ENCODE peak calls at places on chromosomes 2 and 18, in seven cellular contexts. A, S, B, N, X, Z and Q are unnamed samples.

GRCh38 chr18:60198063-60198462 is 174.5 kb downstream of the MC4R start:
- DNase-seq in X (no peak), Z (no peak), S (no peak), A (no peak), N (no peak), B (no peak), Q (no peak)

GRCh38 chr18:47893939-47894699 is 36.3 kb downstream of the SMAD2 start:
- DNase-seq in Z (no peak), B (no peak), A (no peak), S (no peak), N (no peak), X (peak; percentile 51), Q (no peak)

GRCh38 chr2:179376881-179377280 is 112.2 kb upstream of the SESTD1 start:
- DNase-seq in B (no peak), N (no peak), X (peak; percentile 75), A (no peak), Z (no peak), S (no peak), Q (no peak)

GRCh38 chr2:182593394-182593707 is 122.7 kb upstream of the DNAJC10 start:
- DNase-seq in N (no peak), S (no peak), X (peak; percentile 83), A (no peak), Z (no peak), B (peak; percentile 52), Q (no peak)

GRCh38 chr18:27017901-27018500 is 152.5 kb upstream of the AQP4 start:
- DNase-seq in B (peak; percentile 11), A (peak; percentile 48), N (no peak), Z (no peak), S (no peak), X (no peak), Q (no peak)

GRCh38 chr18:7021994-7022840 is 95.4 kb downstream of the LAMA1 start:
- DNase-seq in S (peak; percentile 58), X (no peak), A (no peak), B (peak; percentile 61), N (no peak), Z (no peak), Q (peak; percentile 15)

GRCh38 chr2:233688341-233688740 is 4.3 kb upstream of the UGT1A6 start:
- DNase-seq in A (no peak), B (no peak), N (no peak), X (no peak), Z (no peak), S (no peak), Q (no peak)

GRCh38 chr2:207624170-207625013 is 802 bp downstream of the METTL21A start:
- DNase-seq in S (peak; percentile 71), A (peak; percentile 82), X (peak; percentile 61), B (peak; percentile 59), N (peak; percentile 51), Z (peak; percentile 76), Q (no peak)

GRCh38 chr2:21256006-21256405 is 132.2 kb downstream of the TDRD15 start:
- DNase-seq in X (no peak), B (peak; percentile 81), A (no peak), N (no peak), Z (no peak), S (no peak), Q (no peak)

GRCh38 chr2:170162261-170162612 is 15.7 kb upstream of the MYO3B start:
- DNase-seq in B (peak; percentile 87), Z (no peak), S (no peak), X (peak; percentile 52), A (no peak), N (no peak), Q (no peak)

GRCh38 chr2:184597571-184597980 is 753 bp upstream of the ZNF804A start:
- DNase-seq in X (peak; percentile 60), S (peak; percentile 3), N (no peak), B (no peak), A (peak; percentile 77), Z (peak; percentile 49), Q (no peak)

GRCh38 chr18:26757263-26758019 is 108.1 kb downstream of the AQP4 start:
- DNase-seq in B (no peak), S (no peak), Z (no peak), N (no peak), X (no peak), A (no peak), Q (no peak)

GRCh38 chr2:105329197-105329554 is 359 bp downstream of the TGFBRAP1 start:
- DNase-seq in N (no peak), X (no peak), S (peak; percentile 29), B (no peak), Z (no peak), A (no peak), Q (no peak)

GRCh38 chr2:219073413-219074129 is 12.8 kb upstream of the IHH start:
- DNase-seq in S (no peak), A (peak; percentile 98), N (no peak), Z (no peak), X (peak; percentile 25), B (peak; percentile 41), Q (peak; percentile 12)

GRCh38 chr2:224778474-224778877 is 62.3 kb upstream of the CCDC195 start:
- DNase-seq in A (peak; percentile 46), N (peak; percentile 25), S (peak; percentile 51), X (peak; percentile 29), B (peak; percentile 53), Z (no peak), Q (peak; percentile 56)

GRCh38 chr2:227191367-227191766 is 26.9 kb downstream of the COL4A3 start:
- DNase-seq in A (peak; percentile 75), S (no peak), N (no peak), Z (no peak), X (peak; percentile 29), B (no peak), Q (no peak)

GRCh38 chr2:55482186-55482945 is 37.2 kb upstream of the CFAP36 start:
- DNase-seq in A (peak; percentile 34), X (peak; percentile 73), S (no peak), N (no peak), B (no peak), Z (no peak), Q (peak; percentile 5)

GRCh38 chr2:207492461-207492860 is 37.3 kb upstream of the CREB1 start:
- DNase-seq in X (no peak), S (no peak), N (no peak), A (no peak), Z (no peak), B (no peak), Q (no peak)

GRCh38 chr2:226763320-226763719 is 36.3 kb downstream of the IRS1 start:
- DNase-seq in A (no peak), S (no peak), B (peak; percentile 65), Z (no peak), N (no peak), X (peak; percentile 73), Q (no peak)

GRCh38 chr2:71930073-71930681 is 217.5 kb downstream of the CYP26B1 start:
- DNase-seq in S (no peak), X (no peak), Z (no peak), N (no peak), A (no peak), B (no peak), Q (no peak)

GRCh38 chr2:186977433-186978045 is 128.6 kb upstream of the ZSWIM2 start:
- DNase-seq in B (no peak), N (no peak), S (no peak), Z (no peak), X (no peak), A (no peak), Q (no peak)

GRCh38 chr2:55119711-55120487 is 69.6 kb upstream of the RTN4 start:
- DNase-seq in B (no peak), S (no peak), N (no peak), Z (no peak), X (no peak), A (no peak), Q (no peak)

GRCh38 chr18:48230459-48231113 is 178.6 kb downstream of the ZBTB7C start:
- DNase-seq in B (peak; percentile 61), N (no peak), A (peak; percentile 88), S (peak; percentile 63), X (peak; percentile 15), Z (peak; percentile 70), Q (no peak)

GRCh38 chr2:208609166-208609804 is 202.7 kb downstream of the PTH2R start:
- DNase-seq in N (no peak), A (no peak), B (no peak), X (no peak), S (no peak), Z (no peak), Q (no peak)

GRCh38 chr2:148666555-148666954 is 22.0 kb downstream of the EPC2 start:
- DNase-seq in S (no peak), A (no peak), N (no peak), X (peak; percentile 48), Z (no peak), B (peak; percentile 48), Q (no peak)

GRCh38 chr18:9612215-9612830 is 2.0 kb downstream of the PPP4R1 start:
- DNase-seq in A (peak; percentile 37), B (peak; percentile 67), S (peak; percentile 40), N (no peak), X (peak; percentile 32), Z (no peak), Q (no peak)
- H3K4me3 ChIP-seq in A (no peak overlapping the region), B (peak overlapping the region; percentile 99), S (no peak overlapping the region), N (peak overlapping the region; percentile 7), X (peak overlapping the region; percentile 74), Z (peak overlapping the region; percentile 79), Q (peak overlapping the region; percentile 79)

DNA sequence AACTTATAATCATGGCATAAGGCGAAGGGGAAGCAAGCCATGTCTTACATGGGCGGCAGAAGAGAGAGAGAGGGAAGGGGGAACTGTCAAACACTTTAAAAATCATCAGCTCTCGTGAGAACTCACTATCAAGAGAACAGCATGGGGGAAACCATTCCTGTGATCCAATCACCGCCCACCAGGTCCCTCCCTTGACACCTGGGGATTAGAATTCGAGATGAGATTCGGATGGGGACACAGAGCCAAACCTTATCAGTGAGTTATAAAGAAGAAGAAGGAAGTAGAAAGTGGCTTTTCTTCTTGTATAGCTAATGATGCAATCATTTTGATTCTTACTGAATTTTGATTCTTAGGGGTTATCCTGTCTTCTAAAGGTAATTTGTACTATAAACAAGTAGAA is 51.4 kb downstream of the SMCHD1 start:
- DNase-seq in A (peak; percentile 40), N (no peak), Z (no peak), X (no peak), S (no peak), B (no peak), Q (no peak)
- H3K27ac ChIP-seq in A (no peak overlapping the region), N (no peak overlapping the region), Z (no peak overlapping the region), X (no peak overlapping the region), S (no peak overlapping the region), B (no peak overlapping the region), Q (no peak overlapping the region)

GRCh38 chr2:127075821-127076220 is 31.1 kb downstream of the BIN1 start:
- DNase-seq in N (no peak), A (no peak), S (no peak), Z (no peak), B (no peak), X (no peak), Q (no peak)
- TF ChIP-seq CTCF in N (no peak), A (no peak), S (no peak), Z (no peak), B (no peak), X (no peak), Q (no peak)

GRCh38 chr2:174438146-174438886 is 42.8 kb downstream of the SCRN3 start:
- DNase-seq in A (no peak), S (no peak), X (no peak), Z (peak; percentile 36), B (no peak), N (no peak), Q (no peak)
- H3K4me3 ChIP-seq in A (no peak overlapping the region), S (no peak overlapping the region), X (no peak overlapping the region), Z (no peak overlapping the region), B (no peak overlapping the region), N (no peak overlapping the region), Q (no peak overlapping the region)

GRCh38 chr2:164976301-164976700 is 21.0 kb upstream of the SLC38A11 start:
- DNase-seq in A (no peak), B (no peak), N (no peak), X (no peak), Z (no peak), S (no peak), Q (no peak)
- H3K27ac ChIP-seq in A (no peak overlapping the region), B (no peak overlapping the region), N (no peak overlapping the region), X (no peak overlapping the region), Z (no peak overlapping the region), S (no peak overlapping the region), Q (no peak overlapping the region)